ENCODE peak calls at places on chromosome X, in nine cellular contexts. Z is brain microvascular endothelial cell; D is CD8-positive, alpha-beta T cell; M is A549; F is GM23338; L is heart left ventricle; G is ovary; J is mammary epithelial cell; P is suprapubic skin. V is an unnamed sample.

GRCh38 chrX:96373047-96373355 is 311.6 kb upstream of the DIAPH2 start:
- DNase-seq in G (no peak), P (no peak), D (no peak), M (no peak), J (no peak), L (no peak), Z (no peak), F (no peak), V (no peak)

GRCh38 chrX:72306085-72306801 is 529 bp upstream of the CITED1 start:
- DNase-seq in F (peak; percentile 28), Z (no peak), M (peak; percentile 30), P (no peak), L (no peak), D (no peak), G (no peak), J (no peak), V (peak; percentile 83)

GRCh38 chrX:126770179-126770578 is 49.4 kb upstream of the PRR32 start:
- DNase-seq in L (no peak), M (peak; percentile 1), G (no peak), D (no peak), P (no peak), J (peak; percentile 1), Z (no peak), F (peak; percentile 53), V (no peak)

GRCh38 chrX:77917294-77917933 is 6.9 kb downstream of the ATP7A start:
- DNase-seq in M (no peak), F (no peak), L (no peak), Z (no peak), D (no peak), J (no peak), G (no peak), P (no peak), V (no peak)

GRCh38 chrX:117633277-117633676 is 483.3 kb downstream of the KLHL13 start:
- DNase-seq in D (no peak), L (no peak), F (no peak), G (no peak), M (no peak), J (no peak), Z (no peak), P (no peak), V (no peak)

GRCh38 chrX:70454441-70455365 is 10.1 kb downstream of the DLG3 start:
- DNase-seq in D (peak; percentile 39), F (peak; percentile 95), J (peak; percentile 77), M (peak; percentile 57), L (peak; percentile 78), P (no peak), G (peak; percentile 81), Z (peak; percentile 49), V (no peak)

GRCh38 chrX:150268839-150269238 is 94.3 kb upstream of the MAMLD1 start:
- DNase-seq in L (no peak), G (no peak), Z (no peak), P (no peak), J (no peak), F (no peak), D (no peak), M (no peak), V (no peak)

GRCh38 chrX:13464599-13465275 is 104.7 kb upstream of the EGFL6 start:
- DNase-seq in G (no peak), L (no peak), J (no peak), F (no peak), M (no peak), Z (no peak), D (no peak), P (no peak), V (no peak)

GRCh38 chrX:149508467-149508866 is 3.4 kb upstream of the IDS start:
- DNase-seq in G (no peak), Z (no peak), M (no peak), L (no peak), D (no peak), J (no peak), P (no peak), F (no peak), V (no peak)

GRCh38 chrX:45824471-45824870 is 623.8 kb upstream of the DIPK2B start:
- DNase-seq in L (no peak), Z (peak; percentile 91), D (no peak), J (peak; percentile 98), F (peak; percentile 27), G (peak; percentile 20), M (peak; percentile 73), P (no peak), V (no peak)

GRCh38 chrX:129823115-129823514 is 20.6 kb downstream of the ZDHHC9 start:
- DNase-seq in M (peak; percentile 36), Z (no peak), L (no peak), J (peak; percentile 12), P (no peak), G (no peak), F (peak; percentile 63), D (peak; percentile 41), V (no peak)

GRCh38 chrX:139642241-139642927 is 65.6 kb downstream of the MCF2 start:
- DNase-seq in P (no peak), J (peak; percentile 6), L (no peak), F (peak; percentile 38), Z (no peak), M (no peak), D (no peak), G (no peak), V (no peak)

GRCh38 chrX:43629229-43629628 is 26.9 kb upstream of the MAOA start:
- DNase-seq in M (no peak), P (no peak), Z (no peak), D (no peak), G (no peak), L (no peak), J (no peak), F (no peak), V (no peak)

GRCh38 chrX:109600114-109600710 is 24.8 kb downstream of the KCNE5 start:
- DNase-seq in F (peak; percentile 32), L (peak; percentile 28), Z (no peak), P (no peak), G (no peak), J (no peak), M (no peak), D (no peak), V (no peak)
- TF ChIP-seq CTCF in F (no peak), L (no peak), Z (no peak), P (no peak), G (no peak), J (no peak), M (no peak), D (no peak), V (no peak)

DNA sequence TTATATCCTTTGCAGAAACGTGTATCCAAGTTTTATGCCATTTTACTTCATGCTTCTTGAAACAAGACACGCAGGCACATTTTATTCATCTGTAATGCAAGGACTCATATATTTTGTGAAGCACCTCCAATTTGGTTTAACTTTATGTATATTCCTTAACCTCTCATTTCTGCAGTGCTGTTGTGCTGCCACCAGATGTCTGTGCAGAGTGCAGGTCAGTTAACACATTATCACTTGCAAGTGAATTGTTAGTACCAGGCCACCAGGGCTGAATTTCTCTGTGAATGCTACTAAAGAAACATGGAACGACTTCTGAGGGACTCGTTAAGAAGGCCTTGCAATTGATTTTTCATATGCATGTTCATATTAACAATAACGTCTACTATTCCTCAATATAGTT is 770.4 kb downstream of the NLGN4X start:
- DNase-seq in L (no peak), M (no peak), Z (no peak), G (no peak), F (peak; percentile 29), P (no peak), J (no peak), D (no peak), V (no peak)
- TF ChIP-seq CTCF in L (no peak), M (no peak), Z (no peak), G (no peak), F (peak; percentile 47), P (no peak), J (peak; percentile 36), D (no peak), V (no peak)

DNA sequence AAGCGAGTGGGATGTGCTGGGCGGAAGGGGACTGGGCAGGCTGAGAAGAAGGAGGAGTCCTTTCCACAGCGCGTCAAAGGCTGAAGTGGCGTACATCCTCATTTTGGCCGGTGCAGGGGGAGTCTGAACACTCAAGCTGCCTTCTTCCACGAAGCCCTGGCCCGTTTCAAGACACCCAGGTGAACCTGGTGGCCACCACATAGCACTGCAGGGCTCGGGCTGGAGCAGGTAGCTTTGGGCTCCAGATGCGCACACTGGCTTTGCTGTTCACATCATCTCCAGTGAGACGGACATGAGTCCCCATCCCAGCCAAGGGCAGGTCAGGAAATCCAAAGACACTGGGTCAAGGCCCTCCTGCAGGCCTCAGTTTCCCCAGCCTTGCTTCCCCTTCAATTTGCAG is 30.3 kb downstream of the CCNQ start:
- DNase-seq in L (no peak), F (peak; percentile 44), D (no peak), M (peak; percentile 33), J (no peak), G (no peak), P (no peak), Z (no peak), V (no peak)
- TF ChIP-seq CTCF in L (no peak), F (no peak), D (no peak), M (no peak), J (no peak), G (no peak), P (no peak), Z (peak; percentile 19), V (no peak)

DNA sequence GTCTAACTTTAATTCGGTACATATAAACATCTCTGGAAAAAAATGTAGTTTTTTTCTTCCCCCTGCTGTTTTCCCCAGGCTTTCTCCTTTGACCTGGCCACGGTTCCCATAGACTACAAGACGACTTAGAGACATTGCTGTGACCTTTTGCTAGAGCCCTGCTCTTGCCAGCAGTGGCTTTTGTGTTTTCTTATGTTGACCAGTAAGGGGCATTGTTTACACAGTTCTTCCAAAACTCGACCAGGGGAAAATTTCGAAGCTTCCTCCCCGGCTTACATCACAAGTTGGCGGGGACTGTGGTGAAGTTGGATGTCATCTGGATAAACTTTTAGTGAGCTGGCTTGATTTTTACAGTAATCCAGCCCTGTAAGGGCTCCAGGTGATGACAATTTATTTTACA is 9.3 kb downstream of the CCDC160 start:
- DNase-seq in D (no peak), L (no peak), J (no peak), P (no peak), M (no peak), Z (no peak), F (peak; percentile 47), G (no peak), V (no peak)
- TF ChIP-seq CTCF in D (no peak), L (no peak), J (no peak), P (no peak), M (peak; percentile 10), Z (no peak), F (peak; percentile 38), G (no peak), V (no peak)

GRCh38 chrX:108297290-108297689 is 140.9 kb downstream of the COL4A6 start:
- DNase-seq in F (no peak), P (no peak), D (no peak), L (no peak), Z (no peak), G (no peak), J (no peak), M (no peak), V (no peak)
- TF ChIP-seq CTCF in F (peak; percentile 31), P (no peak), D (no peak), L (no peak), Z (peak; percentile 22), G (no peak), J (peak; percentile 30), M (no peak), V (peak; percentile 59)

GRCh38 chrX:94107981-94108380 is 434.0 kb downstream of the FAM133A start:
- DNase-seq in J (no peak), P (no peak), D (no peak), Z (no peak), F (peak; percentile 1), M (no peak), L (no peak), G (no peak), V (no peak)
- TF ChIP-seq CTCF in J (peak; percentile 50), P (no peak), D (no peak), Z (peak; percentile 9), F (peak; percentile 32), M (no peak), L (no peak), G (no peak), V (no peak)

GRCh38 chrX:3548743-3549441 is 164.6 kb downstream of the PRKX start:
- DNase-seq in Z (peak; percentile 42), L (no peak), M (peak; percentile 22), P (no peak), J (peak; percentile 34), F (peak; percentile 20), D (no peak), G (no peak), V (no peak)
- TF ChIP-seq CTCF in Z (peak; percentile 41), L (peak; percentile 28), M (peak; percentile 42), P (no peak), J (peak; percentile 47), F (peak; percentile 44), D (no peak), G (no peak), V (peak; percentile 80)